ENCODE peak calls at places on chromosomes 16 and 17, in seven cellular contexts. F is ascending aorta, M is BE2C, E is GM06990, S is bronchial epithelial cell, G is colonic mucosa, W is heart left ventricle. T is an unnamed sample. For H3K36me3, the result is how much of the 10 kb centered on the place peaks cover.

GRCh38 chr17:19343671-19344151 is 18.8 kb downstream of the B9D1 start:
- DNase-seq in G (no peak), S (no peak), F (no peak), M (no peak), W (no peak), E (no peak), T (no peak)

GRCh38 chr17:73261952-73262675 is 434 bp upstream of the CPSF4L start:
- DNase-seq in E (no peak), W (no peak), S (peak), G (peak), F (no peak), M (no peak), T (no peak)

GRCh38 chr17:16945513-16946201 is 26.3 kb downstream of the TNFRSF13B start:
- DNase-seq in M (no peak), W (no peak), S (no peak), E (no peak), G (no peak), F (no peak), T (no peak)

GRCh38 chr16:48123104-48123788 is 32.5 kb downstream of the ABCC12 start:
- DNase-seq in G (no peak), S (peak), M (no peak), W (no peak), E (no peak), F (no peak), T (peak)

GRCh38 chr17:19457830-19458271 is 46.8 kb downstream of the RNF112 start:
- DNase-seq in F (peak), M (no peak), E (no peak), W (no peak), S (no peak), G (no peak), T (no peak)

GRCh38 chr16:68737046-68737729 is at the start of gene CDH1:
- DNase-seq in S (peak), G (peak), M (no peak), W (no peak), F (no peak), E (no peak), T (no peak)

GRCh38 chr16:69503244-69503643 is 62.5 kb upstream of the NFAT5 start:
- DNase-seq in S (no peak), G (no peak), M (no peak), W (no peak), E (no peak), F (no peak), T (no peak)

GRCh38 chr17:81349397-81350319 is 45.6 kb upstream of the BAHCC1 start:
- DNase-seq in F (no peak), G (no peak), M (peak), E (no peak), S (peak), W (no peak), T (no peak)

GRCh38 chr17:37493249-37494027 is 3.7 kb downstream of the DUSP14 start:
- DNase-seq in M (no peak), W (no peak), E (no peak), S (peak), G (no peak), F (no peak), T (peak)

GRCh38 chr17:17723354-17724261 is 42.4 kb downstream of the RAI1 start:
- DNase-seq in M (peak), S (peak), G (no peak), E (peak), F (no peak), W (no peak), T (no peak)

GRCh38 chr16:66270333-66270927 is 96.1 kb upstream of the CDH5 start:
- DNase-seq in M (peak), G (peak), F (peak), S (no peak), E (peak), W (peak), T (no peak)

GRCh38 chr16:71172808-71173207 is 57.7 kb downstream of the HYDIN start:
- DNase-seq in G (no peak), E (no peak), W (no peak), M (no peak), S (no peak), F (no peak), T (no peak)

GRCh38 chr16:72197556-72197955 is 25.6 kb upstream of the PMFBP1 start:
- DNase-seq in F (no peak), S (no peak), W (no peak), G (no peak), M (peak), E (no peak), T (no peak)

GRCh38 chr16:88633684-88634140 is 4.7 kb upstream of the IL17C start:
- DNase-seq in E (no peak), M (peak), F (no peak), G (peak), S (peak), W (no peak), T (peak)

GRCh38 chr16:28259781-28260150 is 32.6 kb upstream of the SBK1 start:
- DNase-seq in M (no peak), W (no peak), F (no peak), S (no peak), G (no peak), E (no peak), T (no peak)

GRCh38 chr17:32266389-32267269 is 997 bp downstream of the RHBDL3 start:
- DNase-seq in S (no peak), M (no peak), E (no peak), W (no peak), F (no peak), G (no peak), T (no peak)

GRCh38 chr16:8846401-8846932 is 22.3 kb downstream of the CARHSP1 start:
- DNase-seq in F (no peak), M (no peak), E (no peak), S (no peak), G (no peak), W (no peak), T (no peak)

GRCh38 chr16:90057738-90058173 is 19.4 kb downstream of the PRDM7 start:
- DNase-seq in F (peak), G (no peak), S (peak), M (no peak), W (no peak), E (no peak), T (no peak)

GRCh38 chr17:50513501-50513900 is 5.3 kb downstream of the MYCBPAP start:
- DNase-seq in M (no peak), W (no peak), E (no peak), S (no peak), G (no peak), F (no peak), T (no peak)

GRCh38 chr17:50517504-50518264 is 9.4 kb downstream of the MYCBPAP start:
- DNase-seq in M (no peak), G (no peak), W (no peak), F (no peak), E (no peak), S (no peak), T (no peak)

GRCh38 chr17:50514936-50515702 is 6.9 kb downstream of the MYCBPAP start:
- DNase-seq in W (no peak), M (no peak), E (no peak), G (no peak), F (no peak), S (peak), T (no peak)

GRCh38 chr17:50516980-50517379 is 8.7 kb downstream of the MYCBPAP start:
- DNase-seq in E (no peak), S (peak), M (no peak), F (no peak), W (no peak), G (no peak), T (no peak)

GRCh38 chr17:50514388-50514787 is 6.1 kb downstream of the MYCBPAP start:
- DNase-seq in W (no peak), F (no peak), M (no peak), G (no peak), S (no peak), E (no peak), T (no peak)
- TF ChIP-seq CTCF in W (no peak), F (no peak), M (no peak), G (no peak), S (no peak), E (no peak), T (no peak)

DNA sequence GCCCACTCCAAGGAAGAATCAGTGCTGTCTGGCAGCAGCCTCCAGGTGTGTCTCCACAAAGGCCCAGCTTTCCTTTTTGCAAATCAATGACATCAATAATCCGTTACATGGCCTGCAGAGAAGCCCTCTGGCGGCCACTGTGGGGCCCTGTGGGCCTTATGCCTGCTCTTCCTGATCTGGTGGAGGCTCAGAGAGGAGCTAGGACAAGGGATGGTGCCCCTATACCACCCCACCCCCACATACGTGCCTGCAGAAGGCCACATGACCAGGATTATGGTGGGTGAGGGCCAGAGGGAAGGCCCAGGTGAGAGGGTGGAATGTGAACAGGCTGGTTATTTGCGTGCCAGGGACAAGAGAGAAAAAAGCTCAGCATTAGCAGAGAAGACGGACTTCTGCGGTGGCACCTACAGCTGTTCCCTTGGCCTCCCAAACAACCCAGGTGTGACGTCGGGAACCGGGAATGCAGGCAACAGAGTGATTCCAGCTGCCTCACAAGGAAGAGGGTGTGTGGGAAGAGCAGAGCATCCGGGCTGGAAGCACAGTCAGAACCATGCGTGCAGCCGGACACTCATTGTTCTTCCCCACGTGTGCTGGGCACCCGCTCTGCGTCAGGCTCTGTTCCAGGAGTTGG is 22.5 kb downstream of the EIF4A3 start:
- DNase-seq in W (no peak), E (no peak), S (peak), F (no peak), G (no peak), M (no peak), T (peak)
- H3K4me3 ChIP-seq in W (no peak), E (no peak), S (no peak), F (no peak), G (no peak), M (no peak), T (no peak)

GRCh38 chr16:4828567-4829320 is 18.3 kb downstream of the GLYR1 start:
- DNase-seq in E (no peak), G (no peak), W (peak), M (no peak), S (no peak), F (no peak), T (no peak)
- H3K36me3 ChIP-seq in E (under half), G (under half), W (half or more), M (half or more), S (under half), F (half or more), T (under half)

DNA sequence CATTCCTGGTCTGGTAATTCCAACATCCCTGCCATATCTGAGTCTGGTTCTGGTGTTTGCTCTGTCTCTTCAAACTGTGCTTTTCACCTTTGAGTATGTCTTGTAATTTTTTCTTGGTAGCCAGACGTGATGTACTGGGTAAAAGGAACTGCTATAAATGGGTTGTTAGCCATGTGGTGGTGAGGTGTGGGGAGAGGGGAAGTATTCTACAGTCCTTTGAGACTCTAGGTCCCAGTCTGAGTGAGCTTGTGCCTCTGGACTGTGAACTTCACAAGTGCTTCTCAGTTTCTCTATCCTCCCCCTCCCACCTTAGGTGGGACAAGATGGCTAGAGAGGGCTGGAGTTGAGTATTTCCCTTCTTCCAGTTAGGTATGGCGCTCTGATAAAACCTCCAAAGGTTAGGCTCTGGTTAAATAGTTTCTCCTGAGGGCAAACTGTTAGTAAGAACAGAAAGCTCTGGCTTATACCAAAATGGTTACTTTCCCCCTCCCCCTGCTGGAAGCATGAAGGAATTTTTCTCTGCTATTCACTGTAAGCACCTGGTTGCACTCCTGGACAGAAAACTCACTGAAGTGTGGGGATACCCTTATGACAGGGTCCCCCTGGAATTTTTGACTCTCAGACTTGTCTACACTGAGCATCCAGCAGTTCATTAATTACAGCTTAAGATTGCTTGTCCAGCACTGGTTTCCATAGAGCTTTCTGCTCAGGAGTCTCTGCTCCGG is 87.8 kb downstream of the MARCHF10 start:
- DNase-seq in M (no peak), E (no peak), F (no peak), W (peak), S (peak), G (no peak), T (peak)
- TF ChIP-seq CTCF in M (peak), E (peak), F (no peak), W (no peak), S (peak), G (no peak), T (peak)

GRCh38 chr17:2778489-2778888 is 17.7 kb upstream of the RAP1GAP2 start:
- DNase-seq in W (no peak), S (no peak), F (no peak), E (no peak), G (no peak), M (no peak), T (no peak)

GRCh38 chr17:2779545-2779944 is 16.7 kb upstream of the RAP1GAP2 start:
- DNase-seq in S (no peak), E (no peak), M (no peak), G (no peak), W (no peak), F (no peak), T (no peak)

GRCh38 chr17:2777242-2777867 is 18.9 kb upstream of the RAP1GAP2 start:
- DNase-seq in M (no peak), S (no peak), G (no peak), E (no peak), W (no peak), F (no peak), T (no peak)

GRCh38 chr17:2780256-2780655 is 16.0 kb upstream of the RAP1GAP2 start:
- DNase-seq in E (no peak), M (no peak), W (no peak), G (peak), F (no peak), S (no peak), T (no peak)

DNA sequence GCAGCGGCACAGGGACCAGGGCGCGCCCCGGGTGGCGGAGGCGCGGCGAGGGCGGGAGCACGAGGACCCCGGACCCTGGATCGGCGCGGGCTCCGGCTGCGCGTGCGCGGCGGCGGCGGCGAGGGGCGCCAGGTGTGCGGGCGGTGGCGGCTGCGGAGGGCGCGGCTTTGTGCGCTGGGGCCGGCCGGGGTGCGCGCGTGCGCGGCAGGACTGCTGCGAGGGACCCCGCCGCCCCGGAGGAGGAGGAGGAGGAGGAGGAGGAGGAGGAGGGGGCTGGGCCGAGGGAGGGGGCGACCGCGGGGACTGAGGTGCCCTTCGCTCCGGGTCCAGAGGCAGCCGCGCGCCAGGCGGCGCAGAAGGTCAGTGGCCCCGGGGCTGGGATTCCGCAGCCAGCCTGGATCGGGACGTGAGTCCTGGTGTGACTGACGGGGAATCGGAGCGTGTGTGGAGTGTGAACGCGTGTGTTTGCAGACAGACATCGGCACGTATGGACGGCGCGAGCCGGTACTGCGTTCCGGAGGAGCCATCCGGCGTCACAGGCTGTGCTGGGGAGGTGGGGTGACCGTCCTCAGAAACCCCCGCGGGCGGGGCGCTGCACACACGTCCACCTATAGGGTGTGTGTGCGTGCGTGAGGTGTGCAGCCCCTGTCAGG is 19.5 kb upstream of the RAP1GAP2 start:
- DNase-seq in S (no peak), G (peak), E (no peak), W (no peak), F (no peak), M (peak), T (no peak)
- H3K4me3 ChIP-seq in S (no peak), G (peak), E (no peak), W (no peak), F (no peak), M (peak), T (peak)

GRCh38 chr17:76314392-76315227 is 6.5 kb upstream of the QRICH2 start:
- DNase-seq in F (no peak), S (no peak), G (no peak), M (no peak), W (no peak), E (no peak), T (peak)

GRCh38 chr17:76304226-76305134 is 3.6 kb downstream of the QRICH2 start:
- DNase-seq in S (no peak), G (no peak), F (no peak), M (no peak), E (no peak), W (no peak), T (no peak)

GRCh38 chr17:76307966-76308338 is at the start of gene QRICH2:
- DNase-seq in G (no peak), S (no peak), F (no peak), M (no peak), E (no peak), W (no peak), T (no peak)

GRCh38 chr17:76307299-76307965 is 644 bp downstream of the QRICH2 start:
- DNase-seq in F (no peak), G (no peak), S (no peak), E (peak), W (no peak), M (no peak), T (no peak)

DNA sequence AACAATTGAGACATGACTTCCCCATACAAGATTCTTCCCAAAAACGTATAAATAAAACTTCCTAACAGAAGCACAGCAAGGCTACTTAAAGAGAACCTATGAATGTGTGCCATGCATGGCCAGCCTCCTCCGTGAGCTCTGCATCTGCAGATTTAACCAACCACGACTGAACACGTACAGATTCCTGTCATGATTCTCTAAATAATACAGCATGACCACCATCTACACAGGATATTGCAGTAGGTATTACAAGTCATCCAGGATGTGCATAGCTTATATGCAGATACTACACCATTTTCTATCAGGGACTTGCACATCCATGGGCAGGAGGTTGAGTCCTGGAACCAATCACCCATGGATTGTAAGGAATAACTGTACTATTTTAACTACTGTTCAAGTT is 1.4 kb upstream of the QRICH2 start:
- DNase-seq in E (no peak), M (no peak), G (no peak), W (no peak), F (no peak), S (no peak), T (no peak)
- H3K36me3 ChIP-seq in E (under half), M (under half), G (under half), W (under half), F (half or more), S (under half), T (under half)

DNA sequence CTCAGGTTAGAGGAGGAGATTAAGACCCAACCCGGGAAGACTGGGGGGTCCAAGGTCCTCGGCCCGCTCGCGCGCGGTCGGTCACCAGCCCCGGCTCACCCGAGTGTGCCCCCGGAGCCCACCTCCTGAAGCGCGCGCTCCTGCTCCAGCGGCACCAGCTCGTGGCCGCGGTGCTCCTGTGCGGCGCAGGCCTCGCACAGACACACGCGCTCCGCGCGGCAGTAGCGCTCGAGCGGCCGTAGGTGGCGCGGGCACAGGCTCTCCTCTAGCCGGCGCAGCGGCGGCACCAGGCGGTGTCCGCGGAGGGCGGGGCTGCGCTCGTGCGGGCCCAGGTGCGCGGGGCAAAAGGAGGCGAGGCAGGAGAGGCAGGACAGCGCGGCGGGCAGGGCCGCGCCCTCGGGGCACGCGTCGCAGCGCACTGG is 618 bp downstream of the TRIM47 start:
- DNase-seq in W (peak), G (peak), M (peak), S (peak), F (peak), E (peak), T (no peak)
- TF ChIP-seq CTCF in W (peak), G (peak), M (peak), S (peak), F (peak), E (peak), T (peak)

GRCh38 chr16:81744911-81745310 is 34.2 kb upstream of the PLCG2 start:
- DNase-seq in E (no peak), M (no peak), G (no peak), S (no peak), W (no peak), F (no peak), T (no peak)

GRCh38 chr16:81745704-81746558 is 33.2 kb upstream of the PLCG2 start:
- DNase-seq in S (peak), G (peak), W (peak), E (peak), F (peak), M (peak), T (no peak)

GRCh38 chr16:81744385-81744784 is 34.7 kb upstream of the PLCG2 start:
- DNase-seq in F (no peak), G (no peak), W (no peak), M (no peak), S (no peak), E (no peak), T (no peak)

GRCh38 chr16:81748476-81749198 is 30.5 kb upstream of the PLCG2 start:
- DNase-seq in F (no peak), W (no peak), G (no peak), M (no peak), S (no peak), E (peak), T (no peak)

GRCh38 chr16:81746566-81746965 is 32.5 kb upstream of the PLCG2 start:
- DNase-seq in M (no peak), W (no peak), G (no peak), E (no peak), F (no peak), S (no peak), T (no peak)
- H3K4me3 ChIP-seq in M (peak), W (peak), G (peak), E (peak), F (peak), S (no peak), T (peak)

GRCh38 chr17:78113804-78114785 is 14.5 kb downstream of the TMC6 start:
- DNase-seq in S (no peak), E (peak), G (no peak), F (no peak), W (no peak), M (no peak), T (no peak)

GRCh38 chr17:78112508-78113471 is 15.8 kb downstream of the TMC6 start:
- DNase-seq in M (peak), W (peak), E (peak), S (peak), G (peak), F (peak), T (no peak)

GRCh38 chr17:78110363-78111011 is 18.1 kb downstream of the TMC6 start:
- DNase-seq in W (no peak), G (no peak), M (peak), S (no peak), F (no peak), E (no peak), T (no peak)

GRCh38 chr17:78111012-78111726 is 17.4 kb downstream of the TMC6 start:
- DNase-seq in G (no peak), F (no peak), W (no peak), M (no peak), E (no peak), S (no peak), T (no peak)

GRCh38 chr17:78111727-78112507 is 16.6 kb downstream of the TMC6 start:
- DNase-seq in W (no peak), E (no peak), S (no peak), G (no peak), F (no peak), M (no peak), T (no peak)
- H3K36me3 ChIP-seq in W (half or more), E (under half), S (under half), G (under half), F (under half), M (under half), T (under half)

T was measured in kidney epithelial cell.